ENCODE peak calls at places on chromosome 13, in seven cellular contexts. I is stomach, O is esophagus muscularis mucosa, E is esophagus squamous epithelium, C is tibial nerve, H is IMR-90, A is body of pancreas. Z is an unnamed sample.

GRCh38 chr13:114313061-114313860 is 1.0 kb upstream of the CHAMP1 start:
- DNase-seq in C (no peak), E (no peak), O (no peak), I (no peak), A (no peak), H (peak; percentile 51), Z (no peak)

GRCh38 chr13:78022164-78022877 is 103.7 kb upstream of the EDNRB start:
- DNase-seq in H (peak; percentile 72), O (no peak), C (peak; percentile 24), A (peak; percentile 4), E (no peak), I (peak; percentile 30), Z (no peak)

GRCh38 chr13:27038323-27038722 is 133.3 kb downstream of the USP12 start:
- DNase-seq in E (no peak), C (no peak), H (peak; percentile 74), A (no peak), O (no peak), I (no peak), Z (no peak)

GRCh38 chr13:51542358-51542972 is 41.8 kb upstream of the WDFY2 start:
- DNase-seq in O (no peak), H (peak; percentile 32), C (no peak), A (peak; percentile 53), E (no peak), I (peak; percentile 32), Z (no peak)

GRCh38 chr13:23467048-23467931 is 33.8 kb upstream of the SACS start:
- DNase-seq in C (no peak), I (no peak), E (no peak), O (peak; percentile 74), H (peak; percentile 43), A (no peak), Z (no peak)

GRCh38 chr13:84812078-84812477 is 929.8 kb upstream of the SLITRK1 start:
- DNase-seq in C (no peak), H (no peak), E (no peak), A (no peak), I (no peak), O (no peak), Z (no peak)

GRCh38 chr13:105918842-105919741 is 616.4 kb downstream of the EFNB2 start:
- DNase-seq in H (peak; percentile 82), I (peak; percentile 54), C (no peak), E (no peak), O (no peak), A (peak; percentile 5), Z (no peak)

GRCh38 chr13:44465318-44465717 is 91.7 kb downstream of the SERP2 start:
- DNase-seq in O (no peak), E (no peak), A (no peak), H (peak; percentile 55), I (no peak), C (no peak), Z (no peak)

GRCh38 chr13:107799001-107799400 is 416.3 kb downstream of the LIG4 start:
- DNase-seq in E (no peak), H (peak; percentile 41), O (no peak), C (no peak), I (no peak), A (no peak), Z (no peak)

GRCh38 chr13:26401578-26402021 is 147.7 kb downstream of the CDK8 start:
- DNase-seq in C (no peak), H (no peak), I (no peak), A (no peak), E (no peak), O (no peak), Z (no peak)

GRCh38 chr13:50340566-50341287 is 325.5 kb downstream of the KCNRG start:
- DNase-seq in H (no peak), C (peak; percentile 61), O (no peak), I (no peak), A (no peak), E (no peak), Z (no peak)

GRCh38 chr13:33347866-33348265 is 62.3 kb upstream of the STARD13 start:
- DNase-seq in C (no peak), I (no peak), O (no peak), A (no peak), E (no peak), H (no peak), Z (no peak)

GRCh38 chr13:60765700-60766411 is 368.8 kb downstream of the TDRD3 start:
- DNase-seq in A (no peak), I (no peak), O (no peak), C (no peak), H (no peak), E (no peak), Z (no peak)

GRCh38 chr13:43356566-43356965 is 333.2 kb downstream of the DNAJC15 start:
- DNase-seq in I (no peak), O (no peak), E (no peak), A (no peak), H (peak; percentile 10), C (no peak), Z (no peak)

GRCh38 chr13:37486171-37486661 is 112.4 kb downstream of the POSTN start:
- DNase-seq in H (no peak), O (no peak), C (no peak), A (no peak), E (no peak), I (no peak), Z (no peak)

GRCh38 chr13:67048084-67048792 is 181.9 kb downstream of the PCDH9 start:
- DNase-seq in I (no peak), E (no peak), O (no peak), H (peak; percentile 93), A (peak; percentile 31), C (no peak), Z (no peak)

GRCh38 chr13:31631071-31631470 is 108.3 kb upstream of the RXFP2 start:
- DNase-seq in A (no peak), C (no peak), E (no peak), O (no peak), H (no peak), I (no peak), Z (no peak)

GRCh38 chr13:32314968-32315254 is 252 bp downstream of the ZAR1L start:
- DNase-seq in H (peak; percentile 44), E (no peak), O (no peak), I (peak; percentile 29), C (peak; percentile 60), A (peak; percentile 30), Z (peak; percentile 58)

GRCh38 chr13:40770609-40770933 is 419 bp downstream of the MRPS31 start:
- DNase-seq in C (no peak), A (no peak), O (no peak), E (no peak), H (no peak), I (no peak), Z (no peak)

GRCh38 chr13:38866649-38867048 is 124.0 kb downstream of the STOML3 start:
- DNase-seq in H (no peak), A (no peak), E (no peak), O (no peak), C (no peak), I (no peak), Z (no peak)

GRCh38 chr13:84999252-84999651 is 800.0 kb downstream of the SLITRK6 start:
- DNase-seq in E (no peak), C (no peak), H (no peak), I (no peak), O (no peak), A (no peak), Z (no peak)

GRCh38 chr13:22648325-22648758 is 532.4 kb upstream of the SGCG start:
- DNase-seq in I (peak; percentile 51), H (no peak), C (peak; percentile 22), A (no peak), E (no peak), O (no peak), Z (no peak)

DNA sequence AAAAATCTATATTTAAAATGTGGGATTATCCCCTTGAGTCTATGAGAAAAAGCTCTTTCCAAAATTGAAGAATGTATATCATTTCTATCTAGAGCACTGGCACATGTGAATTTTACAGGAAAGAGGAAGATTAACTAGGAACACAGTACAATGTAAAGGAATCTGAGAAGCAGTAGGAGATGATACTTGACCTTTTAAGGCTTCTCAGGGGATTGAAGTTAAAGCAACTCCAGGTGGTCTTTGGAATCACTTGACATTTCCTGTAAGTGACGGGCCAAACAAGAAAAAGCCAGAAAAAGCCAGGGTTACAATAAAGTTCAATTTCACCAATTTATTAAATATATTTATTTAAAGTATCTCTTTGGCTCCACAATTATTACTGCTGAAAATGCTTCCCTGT is 1373.9 kb downstream of the OLFM4 start:
- DNase-seq in H (no peak), O (no peak), I (no peak), A (no peak), E (no peak), C (no peak), Z (no peak)
- H3K9me3 ChIP-seq in H (peaks cover 4% of the 10 kb centered on the region), O (peaks cover under 1% of the 10 kb centered on the region), I (peaks cover under 1% of the 10 kb centered on the region), A (no peaks in the 10 kb centered on the region), E (no peaks in the 10 kb centered on the region), C (no peaks in the 10 kb centered on the region), Z (no peaks in the 10 kb centered on the region)

GRCh38 chr13:55948175-55948574 is 1192.5 kb upstream of the PRR20A start:
- DNase-seq in E (no peak), A (no peak), H (no peak), I (no peak), C (no peak), O (no peak), Z (no peak)
- TF ChIP-seq CTCF in E (no peak), A (no peak), H (no peak), I (no peak), C (no peak), O (no peak), Z (no peak)

DNA sequence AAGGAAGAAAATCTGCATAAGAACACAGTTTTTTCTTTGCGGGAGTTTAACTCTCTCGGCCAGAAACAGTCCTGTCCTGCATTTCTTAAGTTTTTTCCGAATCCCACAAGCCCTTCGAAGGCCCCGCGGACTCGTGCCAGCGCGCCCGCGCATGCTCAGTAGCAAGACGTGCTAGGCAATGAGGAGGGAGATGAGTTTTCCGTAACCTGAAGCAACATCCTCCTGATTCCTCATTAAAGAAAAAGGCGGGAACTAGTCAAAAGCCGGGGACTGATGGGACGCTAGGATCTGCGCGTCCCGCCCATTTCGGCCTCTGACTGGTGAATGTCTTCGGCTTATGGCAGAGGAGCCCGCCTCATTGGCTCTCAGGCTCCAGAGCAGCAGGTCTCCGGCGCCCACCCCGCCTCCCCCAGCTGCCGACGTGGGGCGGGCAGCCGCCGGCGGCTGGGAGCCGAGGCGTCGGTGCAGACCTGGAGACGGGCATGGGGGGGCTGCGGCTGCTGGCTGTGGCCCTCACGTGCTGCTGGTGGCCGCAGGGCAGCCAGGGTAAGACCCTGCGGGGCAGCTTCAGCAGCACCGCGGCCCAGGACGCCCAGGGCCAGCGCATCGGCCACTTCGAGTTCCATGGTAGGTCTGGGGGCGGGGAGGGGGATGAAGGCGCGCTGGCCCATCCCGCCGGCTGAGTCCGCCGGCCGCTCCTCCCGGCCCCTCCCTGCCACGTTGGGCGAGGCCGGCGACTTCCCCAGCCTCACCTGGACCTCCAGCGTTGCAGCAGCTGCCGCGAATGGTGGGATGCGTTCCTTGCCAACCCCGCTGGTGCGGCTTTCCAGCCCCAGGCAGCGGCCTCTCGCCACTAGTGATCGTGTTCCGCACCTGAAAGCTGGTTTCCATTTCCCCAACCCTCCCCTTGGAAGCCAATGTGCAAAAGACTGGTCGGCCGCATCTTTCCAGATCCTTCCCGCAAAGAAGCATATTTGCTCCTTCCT is at the start of gene GPR180:
- DNase-seq in E (peak; percentile 75), I (peak; percentile 96), C (peak; percentile 88), H (peak; percentile 100), O (peak; percentile 99), A (peak; percentile 98), Z (peak; percentile 96)
- TF ChIP-seq POLR2A in E (peak; percentile 59), I (peak; percentile 77), C (peak; percentile 54), H (peak; percentile 73), O (peak; percentile 50), A (peak; percentile 85), Z (peak; percentile 69)

DNA sequence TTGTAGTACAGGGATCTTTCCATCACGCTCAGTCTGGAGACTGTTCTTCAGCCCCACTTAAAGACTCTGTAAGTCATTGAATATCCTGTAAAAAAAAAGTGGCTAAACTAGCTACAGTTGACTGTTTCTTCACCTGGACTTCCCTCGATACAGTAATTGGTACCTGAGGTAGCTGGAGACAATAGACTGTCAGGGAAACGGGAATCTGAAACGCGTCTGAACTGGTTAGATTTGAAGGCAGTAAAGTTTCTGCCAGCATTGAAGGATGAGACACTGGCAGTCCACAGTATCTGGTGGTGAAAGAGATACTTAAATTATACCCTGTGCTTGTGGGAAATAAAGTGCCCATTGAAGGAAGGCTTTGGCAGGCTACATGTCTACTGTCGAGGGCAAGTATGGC is 550.5 kb downstream of the IRS2 start:
- DNase-seq in I (no peak), A (no peak), C (no peak), H (no peak), O (no peak), E (no peak), Z (no peak)
- H3K9me3 ChIP-seq in I (no peaks in the 10 kb centered on the region), A (no peaks in the 10 kb centered on the region), C (no peaks in the 10 kb centered on the region), H (no peaks in the 10 kb centered on the region), O (no peaks in the 10 kb centered on the region), E (no peaks in the 10 kb centered on the region), Z (no peaks in the 10 kb centered on the region)

Z was measured in ovary.